ENCODE peak calls at places on chromosomes 11 and 22, in seven cellular contexts. B is thoracic aorta, T is right lobe of liver, L is SJSA1, R is right cardiac atrium, M is dorsolateral prefrontal cortex, J is IMR-90. G is an unnamed sample.
A peak's percentile ranks its signal among the peaks of the same experiment; 100 is the strongest.

GRCh38 chr11:1523779-1524178 is 37.2 kb upstream of the MOB2 start:
- DNase-seq in T (no peak), L (no peak), R (no peak), J (no peak), M (no peak), B (no peak), G (no peak)

GRCh38 chr22:35894937-35895708 is 133.5 kb downstream of the RBFOX2 start:
- DNase-seq in B (peak; percentile 34), T (no peak), M (no peak), J (peak; percentile 79), L (no peak), R (no peak), G (no peak)

GRCh38 chr11:22304337-22304961 is 33.7 kb upstream of the SLC17A6 start:
- DNase-seq in R (no peak), T (no peak), J (peak; percentile 23), M (no peak), L (no peak), B (no peak), G (no peak)

GRCh38 chr22:25373961-25374360 is 154.5 kb downstream of the CRYBB2 start:
- DNase-seq in J (no peak), M (no peak), R (peak; percentile 35), L (no peak), T (no peak), B (no peak), G (no peak)

GRCh38 chr11:110367571-110367970 is 62.2 kb upstream of the FDX1 start:
- DNase-seq in B (no peak), J (no peak), T (no peak), R (no peak), L (no peak), M (no peak), G (no peak)

GRCh38 chr11:126122863-126123262 is 60.2 kb upstream of the CDON start:
- DNase-seq in J (no peak), B (no peak), M (no peak), T (no peak), R (no peak), L (no peak), G (no peak)

GRCh38 chr11:2804701-2805387 is 80.7 kb downstream of the CDKN1C start:
- DNase-seq in T (no peak), J (no peak), R (peak; percentile 68), L (peak; percentile 44), B (no peak), M (peak; percentile 45), G (peak; percentile 40)

GRCh38 chr11:122843281-122844150 is 5.2 kb downstream of the CRTAM start:
- DNase-seq in L (no peak), J (no peak), R (no peak), B (no peak), M (no peak), T (no peak), G (no peak)

GRCh38 chr11:95592455-95592854 is 197.1 kb downstream of the FAM76B start:
- DNase-seq in R (peak; percentile 68), T (no peak), L (no peak), J (peak; percentile 23), B (no peak), M (no peak), G (peak; percentile 15)

GRCh38 chr11:64007629-64008282 is 21.5 kb downstream of the OTUB1 start:
- DNase-seq in J (no peak), B (no peak), R (peak; percentile 95), M (peak; percentile 73), T (peak; percentile 92), L (no peak), G (peak; percentile 84)

GRCh38 chr11:115528217-115528616 is 24.0 kb upstream of the CADM1 start:
- DNase-seq in R (peak; percentile 68), J (no peak), M (no peak), L (no peak), B (no peak), T (no peak), G (peak; percentile 60)

GRCh38 chr11:64049509-64049908 is 13.8 kb downstream of the FLRT1 start:
- DNase-seq in R (no peak), B (no peak), J (no peak), L (no peak), M (no peak), T (no peak), G (no peak)

GRCh38 chr22:38138961-38139360 is 28.5 kb upstream of the BAIAP2L2 start:
- DNase-seq in L (peak; percentile 25), T (peak; percentile 42), B (no peak), M (peak; percentile 27), R (no peak), J (no peak), G (no peak)

GRCh38 chr11:122367809-122368231 is 251.8 kb upstream of the BLID start:
- DNase-seq in J (peak; percentile 82), M (no peak), T (peak; percentile 83), R (peak; percentile 44), B (no peak), L (no peak), G (no peak)

GRCh38 chr22:26860233-26860765 is 202.9 kb downstream of the MIAT start:
- DNase-seq in R (no peak), J (no peak), T (no peak), M (no peak), B (no peak), L (no peak), G (no peak)

GRCh38 chr11:122229611-122230386 is 113.8 kb upstream of the BLID start:
- DNase-seq in T (no peak), M (peak; percentile 75), B (no peak), L (no peak), R (no peak), J (no peak), G (no peak)

GRCh38 chr11:17649696-17650600 is 69.4 kb upstream of the MYOD1 start:
- DNase-seq in L (no peak), J (no peak), T (no peak), B (no peak), M (no peak), R (no peak), G (no peak)

GRCh38 chr11:129905402-129905801 is 10.0 kb upstream of the NFRKB start:
- DNase-seq in M (no peak), T (no peak), R (no peak), L (no peak), J (no peak), B (no peak), G (no peak)

GRCh38 chr11:120079750-120080610 is 57.9 kb downstream of the TRIM29 start:
- DNase-seq in L (no peak), R (no peak), B (no peak), T (no peak), M (no peak), J (no peak), G (peak; percentile 19)

GRCh38 chr11:47500121-47500520 is 51.2 kb upstream of the RAPSN start:
- DNase-seq in M (no peak), R (no peak), L (no peak), B (no peak), T (no peak), J (no peak), G (no peak)
- H3K27ac ChIP-seq in M (peak overlapping the region; percentile 41), R (no peak overlapping the region), L (no peak overlapping the region), B (no peak overlapping the region), T (peak overlapping the region; percentile 95), J (no peak overlapping the region), G (peak overlapping the region; percentile 28)

GRCh38 chr11:76606102-76606793 is 64.3 kb downstream of the LRRC32 start:
- DNase-seq in L (peak; percentile 29), R (peak; percentile 88), B (no peak), M (peak; percentile 39), T (no peak), J (no peak), G (peak; percentile 51)
- H3K27ac ChIP-seq in L (no peak overlapping the region), R (peak overlapping the region; percentile 59), B (peak overlapping the region; percentile 61), M (peak overlapping the region; percentile 41), T (no peak overlapping the region), J (no peak overlapping the region), G (peak overlapping the region; percentile 83)

GRCh38 chr11:86637976-86638375 is 34.4 kb downstream of the ME3 start:
- DNase-seq in J (peak; percentile 49), B (no peak), L (no peak), M (no peak), R (no peak), T (no peak), G (no peak)

GRCh38 chr11:86639172-86639571 is 33.2 kb downstream of the ME3 start:
- DNase-seq in R (no peak), B (no peak), J (peak; percentile 66), T (no peak), M (no peak), L (no peak), G (no peak)

GRCh38 chr11:86638673-86639072 is 33.7 kb downstream of the ME3 start:
- DNase-seq in B (no peak), L (no peak), T (no peak), M (no peak), R (no peak), J (no peak), G (no peak)

GRCh38 chr11:86644291-86644690 is 28.1 kb downstream of the ME3 start:
- DNase-seq in B (no peak), M (no peak), J (peak; percentile 75), R (no peak), T (no peak), L (no peak), G (no peak)

DNA sequence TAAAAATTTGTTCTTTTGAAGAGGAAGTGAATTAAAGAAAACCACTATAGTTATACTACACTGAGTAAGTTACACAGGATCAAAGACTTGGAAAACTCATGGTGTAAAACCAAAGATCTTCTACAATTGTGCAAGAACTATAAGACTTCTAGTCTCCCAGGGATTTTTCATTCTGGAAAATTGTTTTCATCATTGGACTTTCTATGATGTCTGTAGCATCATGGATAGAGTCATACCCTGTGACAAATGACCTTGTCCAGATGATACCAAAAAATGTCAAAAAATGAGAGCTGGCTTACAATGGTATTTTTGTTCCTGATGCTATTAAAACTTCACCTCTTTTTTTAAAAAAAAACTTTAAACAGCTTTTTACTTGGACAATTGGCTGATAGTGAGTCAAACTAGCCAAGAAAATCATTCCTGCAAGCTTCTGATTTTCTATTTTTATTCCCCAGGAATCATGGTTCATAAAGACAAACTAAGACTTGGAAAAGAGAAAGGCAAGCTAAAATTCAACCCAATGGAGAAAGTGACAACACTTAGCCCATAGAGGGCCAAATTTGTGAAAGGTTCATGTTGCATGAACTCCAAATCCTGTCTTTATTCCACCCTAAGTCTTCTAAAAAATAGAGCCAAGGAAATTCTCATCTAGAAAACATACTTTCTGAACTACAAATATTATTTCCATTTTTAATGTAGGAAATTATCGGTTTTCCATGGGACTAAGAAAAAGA is 30.7 kb downstream of the ME3 start:
- DNase-seq in L (no peak), M (no peak), R (no peak), B (no peak), J (no peak), T (no peak), G (no peak)
- H3K27ac ChIP-seq in L (no peak overlapping the region), M (no peak overlapping the region), R (no peak overlapping the region), B (peak overlapping the region; percentile 70), J (no peak overlapping the region), T (no peak overlapping the region), G (peak overlapping the region; percentile 9)

GRCh38 chr22:49966041-49966715 is 5.6 kb downstream of the PIM3 start:
- DNase-seq in M (peak; percentile 43), T (peak; percentile 70), R (peak; percentile 51), L (no peak), J (no peak), B (peak; percentile 1), G (no peak)

GRCh38 chr22:49965291-49966040 is 4.9 kb downstream of the PIM3 start:
- DNase-seq in J (no peak), R (peak; percentile 69), T (peak; percentile 52), M (peak; percentile 43), B (no peak), L (no peak), G (peak; percentile 17)

GRCh38 chr22:49967333-49968241 is 7.0 kb downstream of the PIM3 start:
- DNase-seq in T (peak; percentile 98), J (no peak), L (no peak), R (peak; percentile 87), B (peak; percentile 7), M (peak; percentile 65), G (peak; percentile 49)

GRCh38 chr22:49968313-49968830 is 7.8 kb downstream of the PIM3 start:
- DNase-seq in R (peak; percentile 66), T (peak; percentile 53), L (no peak), M (peak; percentile 46), J (no peak), B (peak; percentile 1), G (peak; percentile 23)

GRCh38 chr22:49966716-49967332 is 6.3 kb downstream of the PIM3 start:
- DNase-seq in M (peak; percentile 53), J (no peak), R (peak; percentile 81), B (peak; percentile 11), T (peak; percentile 83), L (no peak), G (peak; percentile 34)
- H3K27ac ChIP-seq in M (peak overlapping the region; percentile 91), J (peak overlapping the region; percentile 26), R (peak overlapping the region; percentile 55), B (peak overlapping the region; percentile 84), T (peak overlapping the region; percentile 91), L (no peak overlapping the region), G (peak overlapping the region; percentile 99)

G was measured in left ventricle myocardium inferior.